ENCODE peak calls at places on chromosome 15, in six cellular contexts. One of them, this sample, is unnamed.

GRCh38 chr15:92979011-92979701 is 79.0 kb downstream of the CHD2 start:
- DNase-seq in mammary epithelial cell: no peak
- DNase-seq in CD4-positive, CD25-positive, alpha-beta regulatory T cell: peak; percentile 37
- DNase-seq in tibial artery: no peak
- DNase-seq in IMR-90: peak; percentile 24
- DNase-seq in CD8-positive, alpha-beta memory T cell: no peak
- DNase-seq in this sample: no peak

GRCh38 chr15:73800662-73801345 is 47.7 kb upstream of the INSYN1 start:
- DNase-seq in mammary epithelial cell: peak; percentile 43
- DNase-seq in CD4-positive, CD25-positive, alpha-beta regulatory T cell: no peak
- DNase-seq in tibial artery: peak; percentile 93
- DNase-seq in IMR-90: peak; percentile 87
- DNase-seq in CD8-positive, alpha-beta memory T cell: no peak
- DNase-seq in this sample: no peak

GRCh38 chr15:57476533-57476975 is 100.2 kb downstream of the CGNL1 start:
- DNase-seq in mammary epithelial cell: peak; percentile 78
- DNase-seq in CD4-positive, CD25-positive, alpha-beta regulatory T cell: no peak
- DNase-seq in tibial artery: no peak
- DNase-seq in IMR-90: peak; percentile 70
- DNase-seq in CD8-positive, alpha-beta memory T cell: no peak
- DNase-seq in this sample: no peak

GRCh38 chr15:83582386-83582785 is 71.5 kb upstream of the ADAMTSL3 start:
- DNase-seq in mammary epithelial cell: peak; percentile 48
- DNase-seq in CD4-positive, CD25-positive, alpha-beta regulatory T cell: no peak
- DNase-seq in tibial artery: no peak
- DNase-seq in IMR-90: peak; percentile 7
- DNase-seq in CD8-positive, alpha-beta memory T cell: no peak
- DNase-seq in this sample: no peak

GRCh38 chr15:79185199-79185598 is 94.6 kb upstream of the RASGRF1 start:
- DNase-seq in mammary epithelial cell: no peak
- DNase-seq in CD4-positive, CD25-positive, alpha-beta regulatory T cell: peak; percentile 4
- DNase-seq in tibial artery: no peak
- DNase-seq in IMR-90: no peak
- DNase-seq in CD8-positive, alpha-beta memory T cell: no peak
- DNase-seq in this sample: no peak

GRCh38 chr15:78243491-78243941 is 9.2 kb upstream of the ACSBG1 start:
- DNase-seq in mammary epithelial cell: peak; percentile 57
- DNase-seq in CD4-positive, CD25-positive, alpha-beta regulatory T cell: no peak
- DNase-seq in tibial artery: no peak
- DNase-seq in IMR-90: peak; percentile 32
- DNase-seq in CD8-positive, alpha-beta memory T cell: no peak
- DNase-seq in this sample: no peak

GRCh38 chr15:98000249-98001203 is 40.0 kb downstream of the ARRDC4 start:
- DNase-seq in mammary epithelial cell: peak; percentile 93
- DNase-seq in CD4-positive, CD25-positive, alpha-beta regulatory T cell: no peak
- DNase-seq in tibial artery: no peak
- DNase-seq in IMR-90: no peak
- DNase-seq in CD8-positive, alpha-beta memory T cell: no peak
- DNase-seq in this sample: no peak

GRCh38 chr15:92273286-92273685 is 120.4 kb upstream of the ST8SIA2 start:
- DNase-seq in mammary epithelial cell: no peak
- DNase-seq in CD4-positive, CD25-positive, alpha-beta regulatory T cell: no peak
- DNase-seq in tibial artery: no peak
- DNase-seq in IMR-90: no peak
- DNase-seq in CD8-positive, alpha-beta memory T cell: no peak
- DNase-seq in this sample: no peak

GRCh38 chr15:82647045-82647834 is at the start of gene CPEB1:
- DNase-seq in mammary epithelial cell: peak; percentile 6
- DNase-seq in CD4-positive, CD25-positive, alpha-beta regulatory T cell: peak; percentile 9
- DNase-seq in tibial artery: peak; percentile 81
- DNase-seq in IMR-90: peak; percentile 30
- DNase-seq in CD8-positive, alpha-beta memory T cell: peak; percentile 59
- DNase-seq in this sample: no peak

GRCh38 chr15:74543583-74543982 is 2.6 kb downstream of the ARID3B start:
- DNase-seq in mammary epithelial cell: no peak
- DNase-seq in CD4-positive, CD25-positive, alpha-beta regulatory T cell: peak; percentile 81
- DNase-seq in tibial artery: no peak
- DNase-seq in IMR-90: no peak
- DNase-seq in CD8-positive, alpha-beta memory T cell: peak; percentile 57
- DNase-seq in this sample: peak; percentile 18

GRCh38 chr15:35290301-35290721 is 205.2 kb upstream of the NANOGP8 start:
- DNase-seq in mammary epithelial cell: peak; percentile 23
- DNase-seq in CD4-positive, CD25-positive, alpha-beta regulatory T cell: no peak
- DNase-seq in tibial artery: no peak
- DNase-seq in IMR-90: no peak
- DNase-seq in CD8-positive, alpha-beta memory T cell: no peak
- DNase-seq in this sample: no peak

GRCh38 chr15:51776952-51777574 is 25.7 kb downstream of the TMOD2 start:
- DNase-seq in mammary epithelial cell: peak; percentile 92
- DNase-seq in CD4-positive, CD25-positive, alpha-beta regulatory T cell: peak; percentile 80
- DNase-seq in tibial artery: no peak
- DNase-seq in IMR-90: peak; percentile 77
- DNase-seq in CD8-positive, alpha-beta memory T cell: peak; percentile 57
- DNase-seq in this sample: peak; percentile 42

GRCh38 chr15:69302929-69303328 is 4.2 kb downstream of the PAQR5 start:
- DNase-seq in mammary epithelial cell: no peak
- DNase-seq in CD4-positive, CD25-positive, alpha-beta regulatory T cell: no peak
- DNase-seq in tibial artery: no peak
- DNase-seq in IMR-90: no peak
- DNase-seq in CD8-positive, alpha-beta memory T cell: no peak
- DNase-seq in this sample: no peak

GRCh38 chr15:29731865-29732264 is 90.4 kb downstream of the TJP1 start:
- DNase-seq in mammary epithelial cell: no peak
- DNase-seq in CD4-positive, CD25-positive, alpha-beta regulatory T cell: no peak
- DNase-seq in tibial artery: no peak
- DNase-seq in IMR-90: peak; percentile 32
- DNase-seq in CD8-positive, alpha-beta memory T cell: no peak
- DNase-seq in this sample: no peak

GRCh38 chr15:29726553-29726952 is 95.7 kb downstream of the TJP1 start:
- DNase-seq in mammary epithelial cell: no peak
- DNase-seq in CD4-positive, CD25-positive, alpha-beta regulatory T cell: no peak
- DNase-seq in tibial artery: no peak
- DNase-seq in IMR-90: no peak
- DNase-seq in CD8-positive, alpha-beta memory T cell: no peak
- DNase-seq in this sample: no peak

GRCh38 chr15:29724026-29724425 is 98.2 kb downstream of the TJP1 start:
- DNase-seq in mammary epithelial cell: no peak
- DNase-seq in CD4-positive, CD25-positive, alpha-beta regulatory T cell: no peak
- DNase-seq in tibial artery: no peak
- DNase-seq in IMR-90: no peak
- DNase-seq in CD8-positive, alpha-beta memory T cell: no peak
- DNase-seq in this sample: no peak

GRCh38 chr15:29727871-29728270 is 94.4 kb downstream of the TJP1 start:
- DNase-seq in mammary epithelial cell: no peak
- DNase-seq in CD4-positive, CD25-positive, alpha-beta regulatory T cell: no peak
- DNase-seq in tibial artery: no peak
- DNase-seq in IMR-90: no peak
- DNase-seq in CD8-positive, alpha-beta memory T cell: no peak
- DNase-seq in this sample: no peak

DNA sequence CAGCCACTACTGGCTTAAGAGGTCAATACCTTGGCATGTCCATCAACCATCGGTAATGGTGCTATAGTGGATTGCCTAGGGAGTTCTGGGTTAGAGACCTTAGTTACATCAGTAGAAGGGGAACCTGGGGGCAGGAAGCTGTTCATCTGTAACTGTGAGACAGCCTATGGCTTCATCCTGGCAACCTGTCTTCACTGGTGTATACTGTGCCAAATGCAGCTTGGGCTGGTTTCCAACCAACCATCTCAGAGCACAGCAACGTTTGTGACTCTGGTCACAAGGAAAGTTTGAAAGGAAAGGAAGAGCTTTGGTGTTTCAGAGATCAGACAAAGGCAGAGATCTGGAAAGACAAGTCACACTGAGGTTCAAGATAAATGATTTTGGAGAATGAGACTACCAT is 93.8 kb downstream of the TJP1 start:
- DNase-seq in mammary epithelial cell: no peak
- DNase-seq in CD4-positive, CD25-positive, alpha-beta regulatory T cell: no peak
- DNase-seq in tibial artery: no peak
- DNase-seq in IMR-90: no peak
- DNase-seq in CD8-positive, alpha-beta memory T cell: no peak
- DNase-seq in this sample: no peak
- H3K36me3 ChIP-seq in mammary epithelial cell: peaks cover 42% of the 10 kb centered on the region
- H3K36me3 ChIP-seq in CD4-positive, CD25-positive, alpha-beta regulatory T cell: no peaks in the 10 kb centered on the region
- H3K36me3 ChIP-seq in tibial artery: peaks cover 75% of the 10 kb centered on the region
- H3K36me3 ChIP-seq in IMR-90: peaks cover 49% of the 10 kb centered on the region
- H3K36me3 ChIP-seq in CD8-positive, alpha-beta memory T cell: no peaks in the 10 kb centered on the region
- H3K36me3 ChIP-seq in this sample: no peaks in the 10 kb centered on the region

GRCh38 chr15:25375557-25375956 is 63.3 kb downstream of the UBE3A start:
- DNase-seq in mammary epithelial cell: no peak
- DNase-seq in CD4-positive, CD25-positive, alpha-beta regulatory T cell: no peak
- DNase-seq in tibial artery: no peak
- DNase-seq in IMR-90: no peak
- DNase-seq in CD8-positive, alpha-beta memory T cell: no peak
- DNase-seq in this sample: no peak

GRCh38 chr15:25374143-25374542 is 64.7 kb downstream of the UBE3A start:
- DNase-seq in mammary epithelial cell: no peak
- DNase-seq in CD4-positive, CD25-positive, alpha-beta regulatory T cell: no peak
- DNase-seq in tibial artery: no peak
- DNase-seq in IMR-90: no peak
- DNase-seq in CD8-positive, alpha-beta memory T cell: no peak
- DNase-seq in this sample: no peak

GRCh38 chr15:25381579-25381978 is 57.2 kb downstream of the UBE3A start:
- DNase-seq in mammary epithelial cell: no peak
- DNase-seq in CD4-positive, CD25-positive, alpha-beta regulatory T cell: no peak
- DNase-seq in tibial artery: no peak
- DNase-seq in IMR-90: no peak
- DNase-seq in CD8-positive, alpha-beta memory T cell: no peak
- DNase-seq in this sample: no peak

DNA sequence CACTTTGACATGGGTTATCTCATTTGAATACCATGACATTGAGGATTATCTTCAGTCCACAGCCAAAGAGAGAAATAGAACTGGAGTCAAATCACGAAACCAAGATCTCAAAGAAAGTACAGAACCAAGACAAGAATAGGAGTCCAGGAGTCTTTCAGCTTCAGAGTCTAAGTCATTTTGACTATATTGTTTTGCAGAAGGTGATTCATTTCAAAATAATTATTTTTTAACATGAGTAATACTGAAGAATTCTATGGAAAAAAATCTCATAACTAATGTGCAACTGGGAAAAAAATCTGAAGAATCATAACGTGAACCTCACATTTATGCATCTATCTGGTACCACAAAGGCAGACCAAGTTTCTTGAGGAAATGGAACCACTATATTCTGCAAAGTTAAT is 60.3 kb downstream of the UBE3A start:
- DNase-seq in mammary epithelial cell: no peak
- DNase-seq in CD4-positive, CD25-positive, alpha-beta regulatory T cell: no peak
- DNase-seq in tibial artery: no peak
- DNase-seq in IMR-90: peak; percentile 31
- DNase-seq in CD8-positive, alpha-beta memory T cell: no peak
- DNase-seq in this sample: no peak
- H3K9me3 ChIP-seq in mammary epithelial cell: no peaks in the 10 kb centered on the region
- H3K9me3 ChIP-seq in CD4-positive, CD25-positive, alpha-beta regulatory T cell: peaks cover 7% of the 10 kb centered on the region
- H3K9me3 ChIP-seq in tibial artery: no peaks in the 10 kb centered on the region
- H3K9me3 ChIP-seq in IMR-90: no peaks in the 10 kb centered on the region
- H3K9me3 ChIP-seq in CD8-positive, alpha-beta memory T cell: no peaks in the 10 kb centered on the region
- H3K9me3 ChIP-seq in this sample: no peaks in the 10 kb centered on the region

GRCh38 chr15:96369825-96370621 is 39.5 kb downstream of the NR2F2 start:
- DNase-seq in mammary epithelial cell: no peak
- DNase-seq in CD4-positive, CD25-positive, alpha-beta regulatory T cell: no peak
- DNase-seq in tibial artery: no peak
- DNase-seq in IMR-90: no peak
- DNase-seq in CD8-positive, alpha-beta memory T cell: no peak
- DNase-seq in this sample: no peak
- H3K27ac ChIP-seq in mammary epithelial cell: no peak overlapping the region
- H3K27ac ChIP-seq in CD4-positive, CD25-positive, alpha-beta regulatory T cell: no peak overlapping the region
- H3K27ac ChIP-seq in tibial artery: no peak overlapping the region
- H3K27ac ChIP-seq in IMR-90: no peak overlapping the region
- H3K27ac ChIP-seq in CD8-positive, alpha-beta memory T cell: no peak overlapping the region
- H3K27ac ChIP-seq in this sample: no peak overlapping the region

GRCh38 chr15:22863356-22863755 is 24.9 kb downstream of the NIPA2 start:
- DNase-seq in mammary epithelial cell: no peak
- DNase-seq in CD4-positive, CD25-positive, alpha-beta regulatory T cell: no peak
- DNase-seq in tibial artery: no peak
- DNase-seq in IMR-90: no peak
- DNase-seq in CD8-positive, alpha-beta memory T cell: no peak
- DNase-seq in this sample: no peak
- H3K36me3 ChIP-seq in mammary epithelial cell: peaks cover 38% of the 10 kb centered on the region
- H3K36me3 ChIP-seq in CD4-positive, CD25-positive, alpha-beta regulatory T cell: peaks cover 74% of the 10 kb centered on the region
- H3K36me3 ChIP-seq in tibial artery: peaks cover 91% of the 10 kb centered on the region
- H3K36me3 ChIP-seq in IMR-90: peaks cover 41% of the 10 kb centered on the region
- H3K36me3 ChIP-seq in CD8-positive, alpha-beta memory T cell: peaks cover 46% of the 10 kb centered on the region
- H3K36me3 ChIP-seq in this sample: peaks cover 23% of the 10 kb centered on the region

GRCh38 chr15:20652914-20653313 is 111.3 kb upstream of the GOLGA6L6 start:
- DNase-seq in mammary epithelial cell: no peak
- DNase-seq in CD4-positive, CD25-positive, alpha-beta regulatory T cell: no peak
- DNase-seq in tibial artery: no peak
- DNase-seq in IMR-90: no peak
- DNase-seq in CD8-positive, alpha-beta memory T cell: no peak
- DNase-seq in this sample: no peak
- H3K9me3 ChIP-seq in mammary epithelial cell: no peaks in the 10 kb centered on the region
- H3K9me3 ChIP-seq in CD4-positive, CD25-positive, alpha-beta regulatory T cell: no peaks in the 10 kb centered on the region
- H3K9me3 ChIP-seq in tibial artery: no peaks in the 10 kb centered on the region
- H3K9me3 ChIP-seq in IMR-90: peaks cover 2% of the 10 kb centered on the region
- H3K9me3 ChIP-seq in CD8-positive, alpha-beta memory T cell: no peaks in the 10 kb centered on the region
- H3K9me3 ChIP-seq in this sample: no peaks in the 10 kb centered on the region

GRCh38 chr15:90875549-90875981 is 7.2 kb downstream of the FURIN start:
- DNase-seq in mammary epithelial cell: no peak
- DNase-seq in CD4-positive, CD25-positive, alpha-beta regulatory T cell: no peak
- DNase-seq in tibial artery: no peak
- DNase-seq in IMR-90: no peak
- DNase-seq in CD8-positive, alpha-beta memory T cell: no peak
- DNase-seq in this sample: no peak

GRCh38 chr15:90872481-90873184 is 4.2 kb downstream of the FURIN start:
- DNase-seq in mammary epithelial cell: peak; percentile 86
- DNase-seq in CD4-positive, CD25-positive, alpha-beta regulatory T cell: peak; percentile 30
- DNase-seq in tibial artery: no peak
- DNase-seq in IMR-90: peak; percentile 80
- DNase-seq in CD8-positive, alpha-beta memory T cell: no peak
- DNase-seq in this sample: peak; percentile 32

GRCh38 chr15:90876046-90876445 is 7.7 kb downstream of the FURIN start:
- DNase-seq in mammary epithelial cell: no peak
- DNase-seq in CD4-positive, CD25-positive, alpha-beta regulatory T cell: no peak
- DNase-seq in tibial artery: no peak
- DNase-seq in IMR-90: no peak
- DNase-seq in CD8-positive, alpha-beta memory T cell: no peak
- DNase-seq in this sample: no peak

GRCh38 chr15:90873488-90873997 is 5.2 kb downstream of the FURIN start:
- DNase-seq in mammary epithelial cell: no peak
- DNase-seq in CD4-positive, CD25-positive, alpha-beta regulatory T cell: no peak
- DNase-seq in tibial artery: no peak
- DNase-seq in IMR-90: no peak
- DNase-seq in CD8-positive, alpha-beta memory T cell: no peak
- DNase-seq in this sample: no peak

GRCh38 chr15:90873998-90874605 is 5.7 kb downstream of the FURIN start:
- DNase-seq in mammary epithelial cell: no peak
- DNase-seq in CD4-positive, CD25-positive, alpha-beta regulatory T cell: no peak
- DNase-seq in tibial artery: no peak
- DNase-seq in IMR-90: no peak
- DNase-seq in CD8-positive, alpha-beta memory T cell: no peak
- DNase-seq in this sample: no peak
- H3K27ac ChIP-seq in mammary epithelial cell: peak overlapping the region; percentile 28
- H3K27ac ChIP-seq in CD4-positive, CD25-positive, alpha-beta regulatory T cell: no peak overlapping the region
- H3K27ac ChIP-seq in tibial artery: peak overlapping the region; percentile 98
- H3K27ac ChIP-seq in IMR-90: peak overlapping the region; percentile 10
- H3K27ac ChIP-seq in CD8-positive, alpha-beta memory T cell: no peak overlapping the region
- H3K27ac ChIP-seq in this sample: peak overlapping the region; percentile 73

GRCh38 chr15:40776537-40777141 is 6.9 kb downstream of the C15orf62 start:
- DNase-seq in mammary epithelial cell: peak; percentile 89
- DNase-seq in CD4-positive, CD25-positive, alpha-beta regulatory T cell: peak; percentile 64
- DNase-seq in tibial artery: no peak
- DNase-seq in IMR-90: peak; percentile 41
- DNase-seq in CD8-positive, alpha-beta memory T cell: no peak
- DNase-seq in this sample: peak; percentile 14
- H3K36me3 ChIP-seq in mammary epithelial cell: peaks cover 10% of the 10 kb centered on the region
- H3K36me3 ChIP-seq in CD4-positive, CD25-positive, alpha-beta regulatory T cell: peaks cover 53% of the 10 kb centered on the region
- H3K36me3 ChIP-seq in tibial artery: peaks cover 85% of the 10 kb centered on the region
- H3K36me3 ChIP-seq in IMR-90: peaks cover 57% of the 10 kb centered on the region
- H3K36me3 ChIP-seq in CD8-positive, alpha-beta memory T cell: peaks cover 26% of the 10 kb centered on the region
- H3K36me3 ChIP-seq in this sample: peaks cover 50% of the 10 kb centered on the region

This sample was measured in effector memory CD4-positive, alpha-beta T cell.